ENCODE peak calls at places on chromosomes 13 and 19, in nine cellular contexts. H is cardiac muscle cell, V is upper lobe of left lung, I is GM06990, J is AG04450, B is GM23338, U is WTC11, M is activated B cell treated with CpG ODN at 0.5 μM for 24 hours, P is cardiac fibroblast. T is an unnamed sample.

GRCh38 chr13:46183018-46183940 is 1.3 kb upstream of the LCP1 start:
- DNase-seq in H (no peak), V (no peak), I (no peak), J (no peak), B (no peak), U (no peak), M (no peak), P (no peak), T (no peak)

GRCh38 chr19:13160557-13160956 is 10.3 kb downstream of the IER2 start:
- DNase-seq in H (no peak), V (no peak), I (no peak), J (no peak), B (no peak), U (no peak), M (no peak), P (peak), T (no peak)

GRCh38 chr19:794989-795658 is 2.1 kb upstream of the PTBP1 start:
- DNase-seq in H (no peak), V (peak), I (no peak), J (no peak), B (peak), U (no peak), M (no peak), P (no peak), T (no peak)

GRCh38 chr13:97429681-97430081 is 4.3 kb upstream of the RAP2A start:
- DNase-seq in H (no peak), V (no peak), I (no peak), J (no peak), B (no peak), U (no peak), M (no peak), P (peak), T (no peak)

GRCh38 chr13:99062593-99062992 is 84.7 kb upstream of the DOCK9 start:
- DNase-seq in H (no peak), V (no peak), I (no peak), J (no peak), B (no peak), U (no peak), M (no peak), P (peak), T (no peak)

GRCh38 chr13:21511841-21512240 is 52.7 kb upstream of the ZDHHC20 start:
- DNase-seq in H (no peak), V (no peak), I (no peak), J (no peak), B (no peak), U (no peak), M (no peak), P (peak), T (no peak)

GRCh38 chr19:34838753-34839431 is 65.9 kb upstream of the ZNF599 start:
- DNase-seq in H (peak), V (peak), I (no peak), J (no peak), B (peak), U (peak), M (no peak), P (peak), T (no peak)

GRCh38 chr13:103145476-103145875 is 79.3 kb upstream of the SLC10A2 start:
- DNase-seq in H (no peak), V (no peak), I (no peak), J (no peak), B (no peak), U (no peak), M (no peak), P (no peak), T (no peak)

GRCh38 chr13:25632166-25632888 is 260.6 kb downstream of the ATP8A2 start:
- DNase-seq in H (no peak), V (no peak), I (no peak), J (no peak), B (peak), U (peak), M (no peak), P (no peak), T (no peak)

GRCh38 chr13:99969934-99970760 is 1.4 kb downstream of the ZIC5 start:
- DNase-seq in H (peak), V (peak), I (no peak), J (no peak), B (peak), U (peak), M (no peak), P (no peak), T (no peak)

GRCh38 chr13:31538067-31539042 is 201.0 kb upstream of the RXFP2 start:
- DNase-seq in H (peak), V (no peak), I (no peak), J (no peak), B (peak), U (no peak), M (no peak), P (peak), T (no peak)

GRCh38 chr13:102631198-102631597 is 34.4 kb downstream of the TPP2 start:
- DNase-seq in H (no peak), V (no peak), I (no peak), J (no peak), B (no peak), U (no peak), M (no peak), P (no peak), T (no peak)

GRCh38 chr13:48945626-48946025 is 30.1 kb upstream of the FNDC3A start:
- DNase-seq in H (no peak), V (no peak), I (no peak), J (no peak), B (no peak), U (no peak), M (no peak), P (no peak), T (no peak)

GRCh38 chr13:99007414-99007986 is 29.6 kb upstream of the DOCK9 start:
- DNase-seq in H (no peak), V (no peak), I (no peak), J (no peak), B (no peak), U (no peak), M (no peak), P (no peak), T (no peak)

GRCh38 chr19:44748426-44749254 is at the start of gene BCL3:
- DNase-seq in H (peak), V (peak), I (peak), J (no peak), B (peak), U (no peak), M (peak), P (no peak), T (peak)

GRCh38 chr19:1882089-1882785 is 3.1 kb downstream of the ABHD17A start:
- DNase-seq in H (peak), V (peak), I (no peak), J (no peak), B (no peak), U (no peak), M (no peak), P (no peak), T (no peak)

GRCh38 chr13:44537238-44537637 is 38.9 kb downstream of the TSC22D1 start:
- DNase-seq in H (no peak), V (no peak), I (no peak), J (no peak), B (no peak), U (no peak), M (no peak), P (no peak), T (no peak)

GRCh38 chr19:45637890-45638667 is 1.1 kb downstream of the EML2 start:
- DNase-seq in H (no peak), V (no peak), I (no peak), J (no peak), B (peak), U (no peak), M (no peak), P (peak), T (no peak)

GRCh38 chr19:32166238-32166637 is 179.2 kb upstream of the ZNF507 start:
- DNase-seq in H (no peak), V (no peak), I (no peak), J (no peak), B (no peak), U (no peak), M (no peak), P (no peak), T (no peak)

GRCh38 chr13:50685491-50685890 is 158.0 kb downstream of the DLEU7 start:
- DNase-seq in H (peak), V (no peak), I (no peak), J (no peak), B (peak), U (no peak), M (no peak), P (peak), T (no peak)

GRCh38 chr19:677601-678380 is 1.6 kb downstream of the FSTL3 start:
- DNase-seq in H (no peak), V (peak), I (no peak), J (no peak), B (no peak), U (no peak), M (no peak), P (peak), T (no peak)

GRCh38 chr19:11612816-11613511 is 15.7 kb downstream of the ZNF627 start:
- DNase-seq in H (no peak), V (no peak), I (no peak), J (no peak), B (peak), U (peak), M (no peak), P (no peak), T (no peak)

GRCh38 chr13:50645092-50645491 is 198.4 kb downstream of the DLEU7 start:
- DNase-seq in H (no peak), V (no peak), I (no peak), J (no peak), B (no peak), U (no peak), M (no peak), P (peak), T (no peak)

GRCh38 chr19:46975918-46976782 is 43.5 kb upstream of the NPAS1 start:
- DNase-seq in H (peak), V (peak), I (no peak), J (peak), B (peak), U (peak), M (no peak), P (peak), T (no peak)

GRCh38 chr13:94061316-94061715 is 418.2 kb downstream of the DCT start:
- DNase-seq in H (no peak), V (no peak), I (no peak), J (peak), B (no peak), U (no peak), M (no peak), P (peak), T (no peak)

GRCh38 chr19:54114340-54114826 is 1.1 kb downstream of the TFPT start:
- DNase-seq in H (no peak), V (peak), I (no peak), J (no peak), B (peak), U (no peak), M (no peak), P (peak), T (peak)

GRCh38 chr19:46951236-46951986 is 68.2 kb upstream of the NPAS1 start:
- DNase-seq in H (no peak), V (no peak), I (no peak), J (no peak), B (no peak), U (no peak), M (no peak), P (peak), T (no peak)

GRCh38 chr13:29101404-29101803 is 281.3 kb downstream of the MTUS2 start:
- DNase-seq in H (no peak), V (no peak), I (no peak), J (no peak), B (no peak), U (no peak), M (no peak), P (no peak), T (no peak)

GRCh38 chr13:43686557-43686956 is 100.2 kb downstream of the ENOX1 start:
- DNase-seq in H (no peak), V (no peak), I (no peak), J (peak), B (no peak), U (no peak), M (no peak), P (peak), T (no peak)

GRCh38 chr13:74555291-74556001 is 421.2 kb upstream of the KLF12 start:
- DNase-seq in H (no peak), V (peak), I (no peak), J (no peak), B (no peak), U (no peak), M (no peak), P (no peak), T (no peak)

GRCh38 chr13:40456397-40456958 is 210.0 kb downstream of the FOXO1 start:
- DNase-seq in H (no peak), V (no peak), I (no peak), J (no peak), B (no peak), U (no peak), M (no peak), P (no peak), T (no peak)

GRCh38 chr13:66691149-66691548 is 539.0 kb downstream of the PCDH9 start:
- DNase-seq in H (no peak), V (no peak), I (no peak), J (no peak), B (no peak), U (no peak), M (no peak), P (peak), T (no peak)

GRCh38 chr13:66693656-66694055 is 536.5 kb downstream of the PCDH9 start:
- DNase-seq in H (no peak), V (no peak), I (no peak), J (no peak), B (no peak), U (no peak), M (no peak), P (no peak), T (no peak)

GRCh38 chr13:66689628-66690027 is 540.5 kb downstream of the PCDH9 start:
- DNase-seq in H (no peak), V (no peak), I (no peak), J (no peak), B (peak), U (no peak), M (no peak), P (peak), T (no peak)

GRCh38 chr13:66689037-66689619 is 541.0 kb downstream of the PCDH9 start:
- DNase-seq in H (peak), V (no peak), I (no peak), J (no peak), B (peak), U (no peak), M (no peak), P (peak), T (no peak)
- TF ChIP-seq CTCF in H (peak), V (no peak), I (no peak), J (peak), B (peak), U (no peak), M (no peak), P (peak), T (no peak)

DNA sequence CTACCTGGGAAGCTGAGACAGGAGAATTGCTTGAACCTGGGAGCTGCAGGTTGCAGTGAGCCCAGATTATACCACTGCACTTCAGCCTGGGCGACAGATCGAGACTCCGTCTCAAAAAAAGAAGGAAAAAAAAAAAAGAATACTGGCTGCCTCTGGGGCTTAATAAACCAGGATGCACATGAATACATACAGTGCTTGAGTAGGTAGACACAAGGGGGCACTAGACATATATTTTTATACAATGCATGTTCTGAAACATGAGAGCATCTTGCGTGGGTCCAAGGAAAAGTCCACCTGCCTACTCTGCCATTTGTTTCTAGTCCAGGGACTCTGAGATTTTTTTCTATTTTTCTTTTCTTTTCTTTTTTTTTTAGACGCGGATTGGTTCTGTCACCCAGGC is 31.2 kb downstream of the KEAP1 start:
- DNase-seq in H (peak), V (no peak), I (no peak), J (no peak), B (peak), U (no peak), M (no peak), P (peak), T (no peak)
- TF ChIP-seq CTCF in H (peak), V (no peak), I (peak), J (peak), B (peak), U (no peak), M (no peak), P (peak), T (peak)

GRCh38 chr19:19316082-19316481 is 4.2 kb downstream of the SUGP1 start:
- DNase-seq in H (no peak), V (no peak), I (no peak), J (no peak), B (no peak), U (no peak), M (no peak), P (no peak), T (no peak)

GRCh38 chr19:19321143-19321577 is 531 bp downstream of the MAU2 start:
- DNase-seq in H (peak), V (no peak), I (no peak), J (no peak), B (peak), U (peak), M (no peak), P (no peak), T (no peak)

GRCh38 chr19:19319725-19320361 is 466 bp downstream of the SUGP1 start:
- DNase-seq in H (no peak), V (peak), I (no peak), J (no peak), B (peak), U (no peak), M (no peak), P (no peak), T (no peak)

GRCh38 chr19:19324059-19324755 is 3.6 kb downstream of the MAU2 start:
- DNase-seq in H (no peak), V (no peak), I (no peak), J (no peak), B (no peak), U (no peak), M (no peak), P (no peak), T (no peak)

DNA sequence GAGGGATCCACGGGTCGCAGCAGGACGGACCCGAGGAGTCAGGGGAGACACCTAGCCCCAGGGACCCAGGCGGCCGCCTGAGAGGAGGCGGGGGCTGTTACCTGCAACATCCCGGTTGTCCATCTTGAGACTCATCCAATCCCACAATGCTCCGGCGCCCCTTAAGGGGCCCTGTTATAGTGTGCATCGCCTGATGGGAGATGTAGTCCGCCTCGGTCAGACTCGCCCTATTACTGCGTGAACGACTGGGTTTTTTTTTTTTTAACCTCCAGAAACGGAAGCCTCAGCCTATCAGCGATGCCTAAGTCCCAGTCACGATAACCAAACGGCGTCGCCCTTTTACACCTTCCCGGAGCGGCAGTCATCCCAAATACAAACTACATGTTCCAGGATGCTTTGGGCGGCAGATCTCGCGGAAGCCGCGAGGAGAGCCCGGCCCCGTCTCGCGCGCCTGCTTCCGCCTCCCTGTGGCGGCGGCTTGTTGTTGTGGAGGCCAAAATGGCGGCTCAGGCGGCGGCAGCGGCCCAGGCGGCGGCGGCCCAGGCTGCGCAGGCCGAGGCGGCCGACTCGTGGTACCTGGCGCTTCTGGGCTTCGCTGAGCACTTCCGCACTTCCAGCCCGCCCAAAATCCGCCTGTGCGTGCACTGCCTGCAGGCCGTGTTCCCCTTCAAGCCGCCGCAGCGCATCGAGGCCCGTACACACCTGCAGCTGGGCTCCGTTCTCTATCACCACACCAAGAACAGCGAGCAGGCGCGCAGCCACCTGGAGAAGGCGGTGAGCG is at the start of the genes MAU2 and SUGP1:
- DNase-seq in H (peak), V (peak), I (peak), J (peak), B (peak), U (peak), M (peak), P (peak), T (peak)
- TF ChIP-seq CTCF in H (peak), V (peak), I (no peak), J (peak), B (no peak), U (no peak), M (no peak), P (peak), T (peak)

GRCh38 chr19:15840833-15841232 is 25.4 kb upstream of the OR10H1 start:
- DNase-seq in H (no peak), V (no peak), I (no peak), J (no peak), B (no peak), U (no peak), M (no peak), P (no peak), T (no peak)

GRCh38 chr19:15836595-15837398 is 21.3 kb upstream of the OR10H1 start:
- DNase-seq in H (no peak), V (peak), I (peak), J (peak), B (no peak), U (peak), M (peak), P (peak), T (peak)

GRCh38 chr19:15843186-15843585 is 27.7 kb upstream of the OR10H1 start:
- DNase-seq in H (no peak), V (no peak), I (no peak), J (no peak), B (no peak), U (no peak), M (no peak), P (no peak), T (no peak)

GRCh38 chr19:15846923-15847322 is 31.5 kb upstream of the OR10H1 start:
- DNase-seq in H (no peak), V (no peak), I (no peak), J (no peak), B (no peak), U (no peak), M (no peak), P (no peak), T (no peak)

DNA sequence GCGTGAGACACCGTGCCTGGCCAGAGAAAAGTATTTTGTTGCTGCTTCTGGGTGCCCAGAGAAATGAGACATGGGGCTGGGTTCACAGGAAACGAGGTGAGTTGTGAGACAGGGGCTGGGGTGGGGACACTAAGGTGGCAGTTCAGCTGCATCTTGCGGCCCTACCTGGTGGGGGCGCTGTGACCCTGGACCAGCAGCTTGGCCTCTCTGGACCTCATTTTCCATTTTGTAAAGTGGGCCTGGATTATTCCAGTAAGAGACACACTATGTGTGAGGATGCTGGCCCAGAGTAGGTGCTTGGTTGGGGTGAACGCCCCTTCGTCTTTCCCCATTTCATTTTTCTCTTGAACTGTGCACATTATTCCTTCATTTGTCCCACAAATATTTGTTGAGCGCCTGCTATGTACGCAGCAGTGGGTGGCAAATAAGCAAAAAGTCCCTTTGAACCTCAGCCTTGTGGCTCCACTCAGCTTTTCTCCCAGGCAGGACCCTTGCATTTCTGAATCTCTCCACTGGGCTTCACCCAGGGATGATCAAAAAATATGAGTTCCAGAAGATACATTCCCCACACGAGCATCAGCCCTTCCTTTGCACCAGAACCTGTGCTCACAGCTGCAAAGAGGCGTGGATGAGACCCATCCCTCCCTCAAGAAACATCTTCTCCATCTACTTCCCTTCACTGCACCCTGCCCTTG is 26.6 kb upstream of the OR10H1 start:
- DNase-seq in H (no peak), V (no peak), I (no peak), J (no peak), B (no peak), U (peak), M (no peak), P (no peak), T (no peak)
- TF ChIP-seq CTCF in H (no peak), V (no peak), I (no peak), J (no peak), B (peak), U (peak), M (no peak), P (no peak), T (no peak)

GRCh38 chr19:4388171-4389063 is 11.9 kb downstream of the SH3GL1 start:
- DNase-seq in H (no peak), V (no peak), I (no peak), J (no peak), B (no peak), U (no peak), M (no peak), P (no peak), T (no peak)

GRCh38 chr19:4389064-4389375 is 11.3 kb downstream of the SH3GL1 start:
- DNase-seq in H (no peak), V (no peak), I (no peak), J (no peak), B (no peak), U (no peak), M (no peak), P (no peak), T (no peak)

GRCh38 chr19:4389511-4390016 is 10.8 kb downstream of the SH3GL1 start:
- DNase-seq in H (no peak), V (no peak), I (no peak), J (no peak), B (no peak), U (no peak), M (no peak), P (no peak), T (no peak)

GRCh38 chr19:4385291-4386037 is 14.9 kb downstream of the SH3GL1 start:
- DNase-seq in H (no peak), V (no peak), I (no peak), J (no peak), B (no peak), U (no peak), M (no peak), P (no peak), T (no peak)

GRCh38 chr19:4386038-4386782 is 14.1 kb downstream of the SH3GL1 start:
- DNase-seq in H (no peak), V (no peak), I (no peak), J (no peak), B (no peak), U (no peak), M (no peak), P (no peak), T (no peak)
- TF ChIP-seq CTCF in H (no peak), V (no peak), I (no peak), J (peak), B (no peak), U (no peak), M (no peak), P (peak), T (no peak)